ENCODE peak calls at places on chromosomes 4 and X, in five cellular contexts. One of them, this sample, is unnamed.

GRCh38 chrX:22559506-22559905 is 286.8 kb downstream of the CBLL2 start:
- DNase-seq in brain microvascular endothelial cell: no peak
- DNase-seq in hepatocyte: no peak
- DNase-seq in suprapubic skin: no peak
- DNase-seq in cardiac muscle cell: no peak
- DNase-seq in this sample: no peak

GRCh38 chr4:163755013-163755412 is 260.5 kb downstream of the TMA16 start:
- DNase-seq in cardiac muscle cell: no peak
- DNase-seq in suprapubic skin: no peak
- DNase-seq in hepatocyte: no peak
- DNase-seq in brain microvascular endothelial cell: peak; percentile 16
- DNase-seq in this sample: no peak

GRCh38 chrX:66004928-66005831 is 34.7 kb downstream of the VSIG4 start:
- DNase-seq in hepatocyte: no peak
- DNase-seq in cardiac muscle cell: no peak
- DNase-seq in brain microvascular endothelial cell: no peak
- DNase-seq in suprapubic skin: no peak
- DNase-seq in this sample: no peak

GRCh38 chr4:151376540-151376939 is 32.4 kb upstream of the FHIP1A start:
- DNase-seq in brain microvascular endothelial cell: no peak
- DNase-seq in cardiac muscle cell: no peak
- DNase-seq in suprapubic skin: no peak
- DNase-seq in hepatocyte: no peak
- DNase-seq in this sample: no peak

GRCh38 chr4:122005064-122005755 is 53.4 kb upstream of the TRPC3 start:
- DNase-seq in suprapubic skin: no peak
- DNase-seq in brain microvascular endothelial cell: peak; percentile 56
- DNase-seq in hepatocyte: no peak
- DNase-seq in cardiac muscle cell: no peak
- DNase-seq in this sample: no peak

GRCh38 chrX:8868906-8869305 is 67.7 kb upstream of the FAM9A start:
- DNase-seq in suprapubic skin: no peak
- DNase-seq in brain microvascular endothelial cell: no peak
- DNase-seq in hepatocyte: no peak
- DNase-seq in cardiac muscle cell: peak; percentile 50
- DNase-seq in this sample: no peak

GRCh38 chr4:66591968-66592367 is 921.7 kb upstream of the EPHA5 start:
- DNase-seq in suprapubic skin: no peak
- DNase-seq in hepatocyte: no peak
- DNase-seq in cardiac muscle cell: no peak
- DNase-seq in brain microvascular endothelial cell: no peak
- DNase-seq in this sample: no peak

GRCh38 chrX:11533211-11533651 is 132.5 kb downstream of the ARHGAP6 start:
- DNase-seq in suprapubic skin: no peak
- DNase-seq in cardiac muscle cell: peak; percentile 81
- DNase-seq in brain microvascular endothelial cell: no peak
- DNase-seq in hepatocyte: peak; percentile 72
- DNase-seq in this sample: no peak

GRCh38 chrX:3026074-3026588 is 15.1 kb upstream of the ARSF start:
- DNase-seq in cardiac muscle cell: no peak
- DNase-seq in brain microvascular endothelial cell: no peak
- DNase-seq in suprapubic skin: no peak
- DNase-seq in hepatocyte: peak; percentile 22
- DNase-seq in this sample: no peak

GRCh38 chr4:74934016-74934821 is 1.3 kb downstream of the PARM1 start:
- DNase-seq in brain microvascular endothelial cell: peak; percentile 34
- DNase-seq in hepatocyte: peak; percentile 69
- DNase-seq in cardiac muscle cell: peak; percentile 31
- DNase-seq in suprapubic skin: no peak
- DNase-seq in this sample: peak; percentile 76

GRCh38 chrX:85024044-85024443 is 20.4 kb downstream of the APOOL start:
- DNase-seq in brain microvascular endothelial cell: no peak
- DNase-seq in cardiac muscle cell: peak; percentile 16
- DNase-seq in hepatocyte: no peak
- DNase-seq in suprapubic skin: no peak
- DNase-seq in this sample: no peak

GRCh38 chr4:8856835-8857590 is 14.6 kb downstream of the HMX1 start:
- DNase-seq in brain microvascular endothelial cell: no peak
- DNase-seq in suprapubic skin: no peak
- DNase-seq in cardiac muscle cell: no peak
- DNase-seq in hepatocyte: no peak
- DNase-seq in this sample: no peak

GRCh38 chr4:160044693-160045092 is 941.8 kb downstream of the RAPGEF2 start:
- DNase-seq in brain microvascular endothelial cell: no peak
- DNase-seq in hepatocyte: no peak
- DNase-seq in suprapubic skin: no peak
- DNase-seq in cardiac muscle cell: no peak
- DNase-seq in this sample: no peak

GRCh38 chr4:74157116-74157742 is 689 bp upstream of the MTHFD2L start:
- DNase-seq in suprapubic skin: no peak
- DNase-seq in cardiac muscle cell: peak; percentile 65
- DNase-seq in brain microvascular endothelial cell: peak; percentile 45
- DNase-seq in hepatocyte: no peak
- DNase-seq in this sample: no peak

GRCh38 chr4:33837043-33837442 is 2407.3 kb downstream of the ARAP2 start:
- DNase-seq in suprapubic skin: no peak
- DNase-seq in brain microvascular endothelial cell: peak; percentile 46
- DNase-seq in hepatocyte: peak; percentile 7
- DNase-seq in cardiac muscle cell: peak; percentile 83
- DNase-seq in this sample: no peak

GRCh38 chr4:114642173-114642780 is 43.7 kb downstream of the UGT8 start:
- DNase-seq in brain microvascular endothelial cell: no peak
- DNase-seq in cardiac muscle cell: no peak
- DNase-seq in hepatocyte: no peak
- DNase-seq in suprapubic skin: no peak
- DNase-seq in this sample: no peak

GRCh38 chrX:70434914-70435586 is 9.6 kb upstream of the DLG3 start:
- DNase-seq in cardiac muscle cell: peak; percentile 51
- DNase-seq in hepatocyte: no peak
- DNase-seq in brain microvascular endothelial cell: no peak
- DNase-seq in suprapubic skin: no peak
- DNase-seq in this sample: no peak

GRCh38 chrX:19627533-19627932 is 112.2 kb upstream of the MAP3K15 start:
- DNase-seq in cardiac muscle cell: no peak
- DNase-seq in hepatocyte: no peak
- DNase-seq in brain microvascular endothelial cell: no peak
- DNase-seq in suprapubic skin: no peak
- DNase-seq in this sample: no peak

GRCh38 chr4:2837904-2838496 is 5.6 kb upstream of the ADD1 start:
- DNase-seq in hepatocyte: peak; percentile 11
- DNase-seq in brain microvascular endothelial cell: peak; percentile 25
- DNase-seq in cardiac muscle cell: peak; percentile 78
- DNase-seq in suprapubic skin: no peak
- DNase-seq in this sample: peak; percentile 77

GRCh38 chrX:132837971-132838370 is 120.5 kb downstream of the HS6ST2 start:
- DNase-seq in hepatocyte: peak; percentile 4
- DNase-seq in cardiac muscle cell: no peak
- DNase-seq in brain microvascular endothelial cell: no peak
- DNase-seq in suprapubic skin: no peak
- DNase-seq in this sample: no peak

GRCh38 chrX:24464836-24465523 is at the start of gene PDK3:
- DNase-seq in brain microvascular endothelial cell: peak; percentile 69
- DNase-seq in suprapubic skin: peak; percentile 91
- DNase-seq in hepatocyte: peak; percentile 98
- DNase-seq in cardiac muscle cell: peak; percentile 91
- DNase-seq in this sample: peak; percentile 89

GRCh38 chrX:24463077-24463476 is 2.0 kb upstream of the PDK3 start:
- DNase-seq in cardiac muscle cell: no peak
- DNase-seq in hepatocyte: no peak
- DNase-seq in suprapubic skin: no peak
- DNase-seq in brain microvascular endothelial cell: no peak
- DNase-seq in this sample: no peak

GRCh38 chrX:24465524-24465850 is 401 bp downstream of the PDK3 start:
- DNase-seq in suprapubic skin: no peak
- DNase-seq in cardiac muscle cell: no peak
- DNase-seq in hepatocyte: no peak
- DNase-seq in brain microvascular endothelial cell: no peak
- DNase-seq in this sample: no peak

GRCh38 chrX:24466025-24466424 is 939 bp downstream of the PDK3 start:
- DNase-seq in suprapubic skin: no peak
- DNase-seq in cardiac muscle cell: no peak
- DNase-seq in hepatocyte: no peak
- DNase-seq in brain microvascular endothelial cell: no peak
- DNase-seq in this sample: no peak

GRCh38 chrX:24464498-24464835 is 619 bp upstream of the PDK3 start:
- DNase-seq in hepatocyte: peak; percentile 9
- DNase-seq in brain microvascular endothelial cell: no peak
- DNase-seq in cardiac muscle cell: no peak
- DNase-seq in suprapubic skin: no peak
- DNase-seq in this sample: no peak
- H3K27ac ChIP-seq in hepatocyte: peak overlapping the region; percentile 97
- H3K27ac ChIP-seq in brain microvascular endothelial cell: no peak overlapping the region
- H3K27ac ChIP-seq in cardiac muscle cell: peak overlapping the region; percentile 85
- H3K27ac ChIP-seq in suprapubic skin: peak overlapping the region; percentile 79
- H3K27ac ChIP-seq in this sample: peak overlapping the region; percentile 86

DNA sequence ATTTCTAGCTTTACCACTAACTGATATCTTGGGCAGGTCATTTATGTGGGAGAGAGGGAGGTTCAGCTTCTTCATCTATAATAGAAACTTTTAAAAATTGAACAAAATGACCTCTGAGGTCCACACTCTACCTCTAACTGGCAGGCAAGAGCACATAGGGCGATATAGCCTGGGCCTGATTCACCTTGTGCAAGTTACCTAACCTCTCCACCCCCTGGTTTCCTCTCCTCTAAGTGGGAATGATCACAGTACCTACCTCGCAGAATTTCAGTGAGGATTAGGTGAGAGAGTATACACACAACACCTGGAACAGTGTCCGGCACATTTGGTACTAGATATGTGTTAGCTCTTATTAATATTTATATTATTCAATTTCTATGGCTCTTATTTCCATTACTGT is 15.5 kb downstream of the KLB start:
- DNase-seq in suprapubic skin: no peak
- DNase-seq in hepatocyte: no peak
- DNase-seq in cardiac muscle cell: no peak
- DNase-seq in brain microvascular endothelial cell: no peak
- DNase-seq in this sample: no peak
- TF ChIP-seq CTCF in suprapubic skin: no peak
- TF ChIP-seq CTCF in hepatocyte: no peak
- TF ChIP-seq CTCF in cardiac muscle cell: no peak
- TF ChIP-seq CTCF in brain microvascular endothelial cell: no peak
- TF ChIP-seq CTCF in this sample: no peak

DNA sequence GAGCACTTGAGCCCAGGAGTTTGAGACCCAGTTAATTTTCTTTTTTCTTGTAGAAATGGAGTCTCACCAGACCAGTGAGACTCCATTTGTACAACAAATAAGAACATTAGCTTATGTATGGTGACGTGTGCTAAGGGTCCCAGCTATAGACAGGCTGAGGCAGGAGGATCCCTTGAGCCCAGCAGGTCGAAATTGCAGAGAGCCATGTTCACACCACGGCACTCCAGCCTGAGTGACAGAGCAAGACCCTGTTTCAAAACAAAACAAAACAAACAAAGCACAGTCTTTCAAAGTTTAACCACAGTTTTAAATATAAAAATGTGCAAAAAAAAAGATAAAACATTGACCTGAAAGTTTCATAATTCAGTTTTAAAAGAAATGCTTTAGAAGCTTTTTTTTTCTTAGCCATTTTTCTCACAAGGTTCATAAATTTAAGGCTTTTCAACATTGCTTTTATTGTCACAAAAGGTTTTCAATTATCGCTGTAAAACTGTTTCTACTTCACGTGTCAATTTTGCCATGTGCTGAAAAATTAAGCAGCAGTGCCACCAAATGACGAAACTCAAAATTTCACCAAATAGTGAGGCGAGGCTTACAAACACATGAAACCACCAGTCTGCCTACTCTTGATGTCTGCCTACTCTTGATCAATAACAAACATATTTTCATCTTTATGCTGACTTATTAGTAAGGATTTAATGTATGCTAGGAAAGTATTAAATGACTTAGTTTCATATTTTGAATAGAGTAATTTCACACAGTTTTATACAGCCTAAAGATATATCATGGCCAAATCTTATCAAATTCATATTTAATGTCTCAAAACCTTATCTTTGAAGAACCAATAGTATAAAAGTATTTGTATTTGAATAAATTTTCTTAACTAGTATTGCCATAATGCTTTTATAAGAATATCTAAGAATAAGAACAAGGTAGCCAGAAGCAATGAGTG is 126.3 kb downstream of the NEK1 start:
- DNase-seq in suprapubic skin: no peak
- DNase-seq in cardiac muscle cell: peak; percentile 73
- DNase-seq in brain microvascular endothelial cell: peak; percentile 59
- DNase-seq in hepatocyte: peak; percentile 48
- DNase-seq in this sample: no peak
- H3K4me3 ChIP-seq in suprapubic skin: no peak overlapping the region
- H3K4me3 ChIP-seq in cardiac muscle cell: no peak overlapping the region
- H3K4me3 ChIP-seq in brain microvascular endothelial cell: no peak overlapping the region
- H3K4me3 ChIP-seq in hepatocyte: no peak overlapping the region
- H3K4me3 ChIP-seq in this sample: no peak overlapping the region

GRCh38 chr4:94431388-94431787 is 20.4 kb upstream of the PDLIM5 start:
- DNase-seq in hepatocyte: no peak
- DNase-seq in cardiac muscle cell: no peak
- DNase-seq in suprapubic skin: no peak
- DNase-seq in brain microvascular endothelial cell: no peak
- DNase-seq in this sample: no peak

GRCh38 chr4:94434505-94434904 is 17.2 kb upstream of the PDLIM5 start:
- DNase-seq in hepatocyte: no peak
- DNase-seq in suprapubic skin: no peak
- DNase-seq in cardiac muscle cell: no peak
- DNase-seq in brain microvascular endothelial cell: no peak
- DNase-seq in this sample: no peak

GRCh38 chr4:94435874-94436273 is 15.9 kb upstream of the PDLIM5 start:
- DNase-seq in hepatocyte: no peak
- DNase-seq in suprapubic skin: no peak
- DNase-seq in brain microvascular endothelial cell: no peak
- DNase-seq in cardiac muscle cell: no peak
- DNase-seq in this sample: no peak

GRCh38 chr4:94439606-94440005 is 12.1 kb upstream of the PDLIM5 start:
- DNase-seq in suprapubic skin: no peak
- DNase-seq in brain microvascular endothelial cell: no peak
- DNase-seq in cardiac muscle cell: no peak
- DNase-seq in hepatocyte: no peak
- DNase-seq in this sample: no peak

GRCh38 chr4:94436512-94436911 is 15.2 kb upstream of the PDLIM5 start:
- DNase-seq in brain microvascular endothelial cell: no peak
- DNase-seq in hepatocyte: no peak
- DNase-seq in cardiac muscle cell: no peak
- DNase-seq in suprapubic skin: no peak
- DNase-seq in this sample: no peak
- H3K27ac ChIP-seq in brain microvascular endothelial cell: no peak overlapping the region
- H3K27ac ChIP-seq in hepatocyte: no peak overlapping the region
- H3K27ac ChIP-seq in cardiac muscle cell: no peak overlapping the region
- H3K27ac ChIP-seq in suprapubic skin: no peak overlapping the region
- H3K27ac ChIP-seq in this sample: no peak overlapping the region

GRCh38 chr4:182015893-182016292 is 227.3 kb upstream of the TENM3 start:
- DNase-seq in cardiac muscle cell: no peak
- DNase-seq in suprapubic skin: no peak
- DNase-seq in hepatocyte: no peak
- DNase-seq in brain microvascular endothelial cell: peak; percentile 59
- DNase-seq in this sample: no peak
- TF ChIP-seq CTCF in cardiac muscle cell: no peak
- TF ChIP-seq CTCF in suprapubic skin: no peak
- TF ChIP-seq CTCF in hepatocyte: no peak
- TF ChIP-seq CTCF in brain microvascular endothelial cell: no peak
- TF ChIP-seq CTCF in this sample: no peak

GRCh38 chr4:84677093-84677492 is 94.2 kb downstream of the CDS1 start:
- DNase-seq in brain microvascular endothelial cell: no peak
- DNase-seq in hepatocyte: no peak
- DNase-seq in cardiac muscle cell: no peak
- DNase-seq in suprapubic skin: no peak
- DNase-seq in this sample: no peak
- H3K4me3 ChIP-seq in brain microvascular endothelial cell: no peak overlapping the region
- H3K4me3 ChIP-seq in hepatocyte: no peak overlapping the region
- H3K4me3 ChIP-seq in cardiac muscle cell: no peak overlapping the region
- H3K4me3 ChIP-seq in suprapubic skin: no peak overlapping the region
- H3K4me3 ChIP-seq in this sample: no peak overlapping the region

GRCh38 chrX:55389376-55389775 is 62.6 kb upstream of the MAGEH1 start:
- DNase-seq in suprapubic skin: no peak
- DNase-seq in brain microvascular endothelial cell: no peak
- DNase-seq in hepatocyte: no peak
- DNase-seq in cardiac muscle cell: no peak
- DNase-seq in this sample: no peak
- H3K27ac ChIP-seq in suprapubic skin: no peak overlapping the region
- H3K27ac ChIP-seq in brain microvascular endothelial cell: no peak overlapping the region
- H3K27ac ChIP-seq in hepatocyte: no peak overlapping the region
- H3K27ac ChIP-seq in cardiac muscle cell: no peak overlapping the region
- H3K27ac ChIP-seq in this sample: no peak overlapping the region